ENCODE peak calls at places on chromosomes 11 and 22, in five cellular contexts. Z is neural progenitor cell, O is tibial artery, R is endothelial cell of umbilical vein, F is tibial nerve. V is an unnamed sample.

GRCh38 chr22:39466228-39467006 is 9.6 kb downstream of the MGAT3 start:
- DNase-seq in Z (no peak), O (no peak), R (no peak), F (no peak), V (no peak)

GRCh38 chr22:29313126-29314071 is 2.1 kb downstream of the RASL10A start:
- DNase-seq in Z (peak; percentile 68), O (peak; percentile 70), R (peak; percentile 50), F (peak; percentile 12), V (no peak)

GRCh38 chr11:107017104-107017432 is 1.2 kb downstream of the GUCY1A2 start:
- DNase-seq in Z (no peak), O (no peak), R (no peak), F (no peak), V (no peak)

GRCh38 chr11:35009191-35009940 is 92.9 kb downstream of the PDHX start:
- DNase-seq in Z (no peak), O (no peak), R (no peak), F (no peak), V (peak; percentile 91)

GRCh38 chr11:7534030-7534378 is 20.2 kb downstream of the PPFIBP2 start:
- DNase-seq in Z (no peak), O (no peak), R (no peak), F (no peak), V (no peak)

GRCh38 chr11:68052137-68052873 is 13.5 kb downstream of the TCIRG1 start:
- DNase-seq in Z (no peak), O (no peak), R (no peak), F (no peak), V (no peak)

GRCh38 chr11:15958939-15959338 is 397.4 kb downstream of the SOX6 start:
- DNase-seq in Z (no peak), O (no peak), R (no peak), F (no peak), V (no peak)

GRCh38 chr22:37100589-37101127 is 8.9 kb downstream of the TMPRSS6 start:
- DNase-seq in Z (no peak), O (no peak), R (no peak), F (no peak), V (no peak)

GRCh38 chr11:47991266-47991830 is 11.0 kb downstream of the PTPRJ start:
- DNase-seq in Z (peak; percentile 26), O (no peak), R (peak; percentile 33), F (no peak), V (no peak)

GRCh38 chr11:10809373-10810199 is 860 bp upstream of the EIF4G2 start:
- DNase-seq in Z (peak; percentile 88), O (no peak), R (peak; percentile 80), F (peak; percentile 15), V (peak; percentile 50)

GRCh38 chr22:39242809-39243442 is 1.9 kb downstream of the PDGFB start:
- DNase-seq in Z (peak; percentile 53), O (no peak), R (no peak), F (no peak), V (no peak)

GRCh38 chr22:48708558-48709245 is 1119.0 kb downstream of the BRD1 start:
- DNase-seq in Z (no peak), O (peak; percentile 28), R (no peak), F (no peak), V (no peak)

GRCh38 chr11:61173456-61173855 is 12.2 kb upstream of the VPS37C start:
- DNase-seq in Z (no peak), O (no peak), R (peak; percentile 21), F (no peak), V (no peak)

GRCh38 chr11:117827521-117828511 is 3.3 kb upstream of the FXYD2 start:
- DNase-seq in Z (no peak), O (peak; percentile 51), R (no peak), F (no peak), V (no peak)

GRCh38 chr11:71463331-71464211 is 10.6 kb downstream of the NADSYN1 start:
- DNase-seq in Z (no peak), O (no peak), R (no peak), F (no peak), V (no peak)

GRCh38 chr22:20809538-20810185 is 35.7 kb downstream of the SERPIND1 start:
- DNase-seq in Z (no peak), O (peak; percentile 35), R (no peak), F (no peak), V (no peak)

GRCh38 chr11:72684236-72684912 is 10.2 kb upstream of the PDE2A start:
- DNase-seq in Z (peak; percentile 52), O (peak; percentile 76), R (peak; percentile 50), F (peak; percentile 55), V (no peak)

GRCh38 chr11:129637473-129637872 is 178.2 kb upstream of the TMEM45B start:
- DNase-seq in Z (no peak), O (no peak), R (no peak), F (no peak), V (no peak)

GRCh38 chr22:27045103-27045940 is 387.9 kb downstream of the MIAT start:
- DNase-seq in Z (no peak), O (no peak), R (peak; percentile 28), F (no peak), V (no peak)

GRCh38 chr11:72058416-72059034 is 21.8 kb downstream of the NUMA1 start:
- DNase-seq in Z (no peak), O (no peak), R (no peak), F (no peak), V (no peak)

GRCh38 chr11:117187428-117187798 is 8.9 kb downstream of the SIDT2 start:
- DNase-seq in Z (no peak), O (peak; percentile 66), R (no peak), F (peak; percentile 12), V (no peak)

GRCh38 chr11:44825058-44825795 is 98.5 kb downstream of the TSPAN18 start:
- DNase-seq in Z (no peak), O (no peak), R (no peak), F (no peak), V (no peak)

GRCh38 chr11:44826922-44827643 is 100.3 kb downstream of the TSPAN18 start:
- DNase-seq in Z (no peak), O (no peak), R (no peak), F (no peak), V (no peak)

GRCh38 chr11:44823920-44824704 is 97.3 kb downstream of the TSPAN18 start:
- DNase-seq in Z (peak; percentile 96), O (no peak), R (peak; percentile 88), F (no peak), V (no peak)

GRCh38 chr11:44822369-44822768 is 95.6 kb downstream of the TSPAN18 start:
- DNase-seq in Z (no peak), O (no peak), R (no peak), F (no peak), V (no peak)

DNA sequence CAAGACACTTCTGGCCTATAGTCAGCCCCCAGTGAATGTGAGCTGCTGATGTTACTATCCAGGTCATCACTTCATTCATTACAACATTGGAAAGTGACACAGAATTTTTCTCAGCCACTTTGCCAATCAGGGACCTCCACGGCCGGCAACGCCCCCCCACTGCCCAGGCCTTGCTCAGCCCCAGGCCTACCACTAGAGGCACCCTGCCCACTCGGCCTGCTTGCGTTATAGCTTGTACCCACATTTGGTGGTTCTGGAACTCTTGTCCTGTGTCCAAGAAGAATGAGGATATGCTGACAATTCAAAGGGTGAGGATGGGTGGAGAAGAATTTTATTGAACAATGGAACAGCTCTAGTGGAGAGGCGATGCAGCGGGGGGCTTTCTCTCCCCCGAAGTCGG is 96.2 kb downstream of the TSPAN18 start:
- DNase-seq in Z (peak; percentile 76), O (no peak), R (no peak), F (no peak), V (no peak)
- TF ChIP-seq CTCF in Z (peak; percentile 81), O (no peak), R (peak; percentile 17), F (no peak), V (peak; percentile 31)

GRCh38 chr11:127412722-127413121 is 412.2 kb upstream of the KIRREL3 start:
- DNase-seq in Z (no peak), O (no peak), R (no peak), F (no peak), V (no peak)

GRCh38 chr11:127412234-127412633 is 411.7 kb upstream of the KIRREL3 start:
- DNase-seq in Z (no peak), O (no peak), R (no peak), F (no peak), V (no peak)

DNA sequence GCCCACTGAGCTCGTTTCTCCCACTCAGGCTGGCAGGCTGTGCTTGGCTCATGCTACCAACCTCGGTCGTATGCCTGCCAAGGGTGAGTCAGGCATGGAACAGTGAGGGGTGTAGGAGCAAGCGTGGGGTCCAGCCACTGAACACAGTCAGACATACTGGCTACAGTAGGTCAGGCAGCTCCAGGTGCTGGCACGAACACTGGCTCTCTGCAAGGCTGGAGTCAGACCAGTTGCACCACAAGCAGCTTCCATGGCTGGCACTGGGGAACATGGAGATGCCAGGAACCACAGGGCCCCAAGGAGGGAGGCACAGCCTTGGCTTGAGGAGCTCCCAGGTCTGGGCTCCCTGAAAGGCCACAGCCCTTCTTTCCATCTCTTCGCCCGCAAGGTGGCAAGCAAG is 410.7 kb upstream of the KIRREL3 start:
- DNase-seq in Z (no peak), O (no peak), R (no peak), F (no peak), V (no peak)
- H3K4me3 ChIP-seq in Z (no peak overlapping the region), O (no peak overlapping the region), R (no peak overlapping the region), F (no peak overlapping the region), V (no peak overlapping the region)

GRCh38 chr22:32920032-32920628 is 118.6 kb downstream of the TIMP3 start:
- DNase-seq in Z (no peak), O (peak; percentile 81), R (no peak), F (peak; percentile 69), V (no peak)
- TF ChIP-seq CTCF in Z (no peak), O (no peak), R (no peak), F (no peak), V (no peak)

DNA sequence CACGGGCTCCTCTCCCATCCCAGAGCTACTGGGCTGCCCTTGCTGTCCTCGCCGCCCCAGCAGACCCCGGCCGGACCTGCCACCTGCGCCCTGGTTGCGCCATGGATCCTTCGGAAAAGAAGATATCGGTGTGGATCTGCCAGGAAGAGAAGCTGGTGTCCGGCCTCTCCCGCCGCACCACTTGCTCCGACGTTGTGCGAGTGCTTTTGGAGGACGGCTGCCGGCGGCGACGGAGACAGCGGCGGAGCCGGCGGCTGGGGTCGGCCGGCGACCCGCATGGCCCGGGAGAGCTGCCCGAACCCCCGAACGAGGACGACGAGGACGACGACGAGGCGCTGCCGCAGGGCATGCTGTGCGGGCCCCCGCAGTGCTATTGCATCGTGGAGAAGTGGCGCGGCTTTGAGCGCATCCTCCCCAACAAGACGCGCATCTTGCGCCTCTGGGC is 382 bp downstream of the RASSF10 start:
- DNase-seq in Z (no peak), O (no peak), R (peak; percentile 4), F (no peak), V (no peak)
- H3K4me3 ChIP-seq in Z (peak overlapping the region; percentile 54), O (peak overlapping the region; percentile 26), R (no peak overlapping the region), F (no peak overlapping the region), V (peak overlapping the region; percentile 42)